ENCODE peak calls at places on chromosomes 11 and 22, in six cellular contexts. One of them, this sample, is unnamed.

GRCh38 chr11:1640076-1640946 is 10.7 kb downstream of the KRTAP5-5 start:
- DNase-seq in H1: peak; percentile 58
- DNase-seq in K562: peak; percentile 50
- DNase-seq in HepG2: peak; percentile 24
- DNase-seq in GM12891: peak; percentile 67
- DNase-seq in GM12878: no peak
- DNase-seq in this sample: peak; percentile 60

GRCh38 chr11:69086152-69086551 is 37.4 kb downstream of the TPCN2 start:
- DNase-seq in GM12878: no peak
- DNase-seq in H1: no peak
- DNase-seq in HepG2: no peak
- DNase-seq in K562: peak; percentile 33
- DNase-seq in GM12891: no peak
- DNase-seq in this sample: no peak

GRCh38 chr11:131977854-131978253 is 607.4 kb downstream of the NTM start:
- DNase-seq in GM12891: no peak
- DNase-seq in H1: no peak
- DNase-seq in GM12878: no peak
- DNase-seq in HepG2: no peak
- DNase-seq in K562: no peak
- DNase-seq in this sample: no peak

GRCh38 chr11:94025695-94026394 is 4.7 kb downstream of the HEPHL1 start:
- DNase-seq in K562: no peak
- DNase-seq in H1: no peak
- DNase-seq in GM12878: no peak
- DNase-seq in HepG2: no peak
- DNase-seq in GM12891: no peak
- DNase-seq in this sample: no peak

GRCh38 chr11:41533761-41534160 is 74.3 kb upstream of the LRRC4C start:
- DNase-seq in GM12891: no peak
- DNase-seq in K562: no peak
- DNase-seq in GM12878: no peak
- DNase-seq in HepG2: no peak
- DNase-seq in H1: no peak
- DNase-seq in this sample: no peak

GRCh38 chr11:110435780-110436717 is 6.3 kb downstream of the FDX1 start:
- DNase-seq in K562: peak; percentile 80
- DNase-seq in HepG2: no peak
- DNase-seq in GM12878: no peak
- DNase-seq in H1: no peak
- DNase-seq in GM12891: no peak
- DNase-seq in this sample: no peak

GRCh38 chr11:70082829-70083228 is 4.7 kb downstream of the ANO1 start:
- DNase-seq in K562: peak; percentile 32
- DNase-seq in H1: no peak
- DNase-seq in HepG2: no peak
- DNase-seq in GM12891: no peak
- DNase-seq in GM12878: no peak
- DNase-seq in this sample: no peak

GRCh38 chr11:12692238-12693074 is 18.2 kb downstream of the TEAD1 start:
- DNase-seq in GM12891: no peak
- DNase-seq in H1: no peak
- DNase-seq in HepG2: peak; percentile 94
- DNase-seq in K562: peak; percentile 72
- DNase-seq in GM12878: no peak
- DNase-seq in this sample: no peak

GRCh38 chr11:47269829-47270305 is at the start of gene MADD:
- DNase-seq in HepG2: peak; percentile 65
- DNase-seq in GM12878: peak; percentile 55
- DNase-seq in GM12891: peak; percentile 95
- DNase-seq in H1: no peak
- DNase-seq in K562: peak; percentile 93
- DNase-seq in this sample: peak; percentile 96

GRCh38 chr11:78525720-78526119 is 48.9 kb downstream of the NARS2 start:
- DNase-seq in H1: no peak
- DNase-seq in GM12878: no peak
- DNase-seq in GM12891: no peak
- DNase-seq in K562: no peak
- DNase-seq in HepG2: no peak
- DNase-seq in this sample: no peak

GRCh38 chr11:13487661-13488030 is 8.2 kb downstream of the PTH start:
- DNase-seq in GM12878: no peak
- DNase-seq in GM12891: no peak
- DNase-seq in HepG2: peak; percentile 77
- DNase-seq in H1: no peak
- DNase-seq in K562: peak; percentile 52
- DNase-seq in this sample: no peak

GRCh38 chr11:20754957-20755356 is 85.6 kb downstream of the NELL1 start:
- DNase-seq in K562: peak; percentile 4
- DNase-seq in H1: peak; percentile 34
- DNase-seq in GM12891: no peak
- DNase-seq in GM12878: no peak
- DNase-seq in HepG2: peak; percentile 2
- DNase-seq in this sample: no peak

GRCh38 chr11:69484427-69485259 is 3.2 kb downstream of the LINC01488 start:
- DNase-seq in HepG2: peak; percentile 54
- DNase-seq in GM12878: no peak
- DNase-seq in H1: no peak
- DNase-seq in K562: no peak
- DNase-seq in GM12891: no peak
- DNase-seq in this sample: no peak

GRCh38 chr11:61908730-61909622 is 8.4 kb downstream of the RAB3IL1 start:
- DNase-seq in GM12891: no peak
- DNase-seq in HepG2: no peak
- DNase-seq in GM12878: no peak
- DNase-seq in K562: peak; percentile 78
- DNase-seq in H1: no peak
- DNase-seq in this sample: no peak

GRCh38 chr11:65578134-65578533 is 2.3 kb downstream of the EHBP1L1 start:
- DNase-seq in GM12891: no peak
- DNase-seq in H1: no peak
- DNase-seq in GM12878: no peak
- DNase-seq in HepG2: no peak
- DNase-seq in K562: no peak
- DNase-seq in this sample: no peak

GRCh38 chr11:117917591-117917990 is 11.6 kb downstream of the TMPRSS13 start:
- DNase-seq in H1: no peak
- DNase-seq in K562: no peak
- DNase-seq in GM12878: no peak
- DNase-seq in HepG2: no peak
- DNase-seq in GM12891: no peak
- DNase-seq in this sample: no peak

GRCh38 chr22:45816771-45817170 is 145.1 kb downstream of the ATXN10 start:
- DNase-seq in GM12878: no peak
- DNase-seq in H1: no peak
- DNase-seq in GM12891: no peak
- DNase-seq in K562: no peak
- DNase-seq in HepG2: no peak
- DNase-seq in this sample: no peak

GRCh38 chr11:12715941-12716340 is 41.7 kb downstream of the TEAD1 start:
- DNase-seq in K562: no peak
- DNase-seq in GM12891: no peak
- DNase-seq in HepG2: no peak
- DNase-seq in H1: no peak
- DNase-seq in GM12878: no peak
- DNase-seq in this sample: no peak

GRCh38 chr11:11068113-11068512 is 210.3 kb upstream of the ZBED5 start:
- DNase-seq in K562: no peak
- DNase-seq in GM12878: no peak
- DNase-seq in HepG2: no peak
- DNase-seq in GM12891: no peak
- DNase-seq in H1: no peak
- DNase-seq in this sample: no peak
- TF ChIP-seq POLR2AphosphoS5 in K562: no peak
- TF ChIP-seq POLR2AphosphoS5 in GM12878: no peak
- TF ChIP-seq POLR2AphosphoS5 in HepG2: no peak
- TF ChIP-seq POLR2AphosphoS5 in GM12891: no peak
- TF ChIP-seq POLR2AphosphoS5 in H1: no peak
- TF ChIP-seq POLR2AphosphoS5 in this sample: no peak

GRCh38 chr11:76654980-76655379 is 15.6 kb downstream of the LRRC32 start:
- DNase-seq in GM12878: no peak
- DNase-seq in GM12891: no peak
- DNase-seq in HepG2: no peak
- DNase-seq in H1: no peak
- DNase-seq in K562: no peak
- DNase-seq in this sample: no peak

GRCh38 chr11:76652989-76653673 is 17.4 kb downstream of the LRRC32 start:
- DNase-seq in H1: no peak
- DNase-seq in GM12891: no peak
- DNase-seq in K562: no peak
- DNase-seq in HepG2: no peak
- DNase-seq in GM12878: no peak
- DNase-seq in this sample: no peak

GRCh38 chr11:76653674-76654309 is 16.8 kb downstream of the LRRC32 start:
- DNase-seq in GM12878: no peak
- DNase-seq in H1: no peak
- DNase-seq in HepG2: no peak
- DNase-seq in GM12891: no peak
- DNase-seq in K562: no peak
- DNase-seq in this sample: no peak

GRCh38 chr11:76655466-76656086 is 15.0 kb downstream of the LRRC32 start:
- DNase-seq in GM12891: no peak
- DNase-seq in H1: no peak
- DNase-seq in K562: no peak
- DNase-seq in GM12878: no peak
- DNase-seq in HepG2: no peak
- DNase-seq in this sample: no peak

DNA sequence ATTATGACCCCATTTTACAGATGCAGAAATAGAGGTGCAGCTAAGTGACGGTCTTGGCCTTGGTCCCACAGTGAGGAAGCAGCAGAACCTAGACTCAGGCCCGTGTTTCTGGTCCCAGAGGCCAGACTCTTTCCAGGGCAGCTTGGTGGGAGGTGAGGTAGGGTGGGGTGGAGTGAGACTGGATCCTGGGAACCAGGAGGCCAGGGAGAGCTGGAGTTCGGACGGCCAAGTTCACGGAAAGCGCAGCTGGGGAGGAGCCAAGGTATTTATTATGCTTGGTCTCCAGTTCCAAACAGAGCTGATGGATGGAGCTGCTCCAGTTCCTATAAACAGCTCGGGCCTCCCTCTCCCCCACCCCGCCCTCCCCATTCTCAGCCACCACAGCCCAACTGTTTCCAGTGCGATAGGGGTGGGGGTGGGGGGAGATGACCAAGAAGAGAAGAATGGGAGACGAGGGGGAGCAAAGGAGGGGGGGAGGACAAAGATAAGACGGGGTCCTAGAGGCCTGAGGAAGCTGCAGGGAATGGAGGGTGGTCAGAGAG is 16.2 kb downstream of the LRRC32 start:
- DNase-seq in H1: no peak
- DNase-seq in GM12891: no peak
- DNase-seq in HepG2: no peak
- DNase-seq in K562: peak; percentile 78
- DNase-seq in GM12878: no peak
- DNase-seq in this sample: no peak
- TF ChIP-seq TAF1 in H1: no peak
- TF ChIP-seq TAF1 in GM12891: no peak
- TF ChIP-seq TAF1 in HepG2: no peak
- TF ChIP-seq TAF1 in K562: no peak
- TF ChIP-seq TAF1 in GM12878: no peak
- TF ChIP-seq TAF1 in this sample: no peak

DNA sequence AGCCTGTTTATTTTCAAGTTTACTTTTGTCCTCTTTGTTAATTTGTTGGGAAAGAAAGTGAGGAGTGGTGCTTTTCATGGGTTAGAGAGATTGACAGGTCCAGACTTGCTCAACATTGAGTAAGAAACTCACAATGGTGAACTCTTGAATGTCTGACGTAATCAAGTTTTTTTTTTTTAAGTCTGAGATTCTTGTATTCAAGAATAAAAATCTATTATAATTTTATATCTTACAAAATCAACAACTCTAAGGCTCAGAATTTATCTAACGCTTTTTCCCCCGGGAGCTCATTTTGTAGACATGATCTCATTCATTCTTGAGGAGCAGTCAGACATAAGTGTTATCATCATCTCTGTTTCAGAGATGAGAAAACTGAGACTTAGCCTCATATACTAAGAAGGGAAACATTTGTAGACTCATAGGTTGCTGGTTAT is 39.1 kb upstream of the SPTBN2 start:
- DNase-seq in K562: no peak
- DNase-seq in GM12891: no peak
- DNase-seq in H1: no peak
- DNase-seq in HepG2: peak; percentile 56
- DNase-seq in GM12878: no peak
- DNase-seq in this sample: no peak
- TF ChIP-seq POLR2A in K562: no peak
- TF ChIP-seq POLR2A in GM12891: no peak
- TF ChIP-seq POLR2A in H1: no peak
- TF ChIP-seq POLR2A in HepG2: no peak
- TF ChIP-seq POLR2A in GM12878: no peak
- TF ChIP-seq POLR2A in this sample: no peak

GRCh38 chr11:34067383-34068065 is 16.0 kb downstream of the CAPRIN1 start:
- DNase-seq in K562: no peak
- DNase-seq in GM12891: no peak
- DNase-seq in HepG2: no peak
- DNase-seq in H1: no peak
- DNase-seq in GM12878: no peak
- DNase-seq in this sample: no peak

GRCh38 chr11:34065505-34066203 is 14.1 kb downstream of the CAPRIN1 start:
- DNase-seq in H1: no peak
- DNase-seq in K562: no peak
- DNase-seq in GM12878: no peak
- DNase-seq in GM12891: no peak
- DNase-seq in HepG2: no peak
- DNase-seq in this sample: no peak

GRCh38 chr11:34072041-34072440 is 20.5 kb downstream of the CAPRIN1 start:
- DNase-seq in GM12891: no peak
- DNase-seq in HepG2: no peak
- DNase-seq in GM12878: no peak
- DNase-seq in K562: no peak
- DNase-seq in H1: no peak
- DNase-seq in this sample: no peak

GRCh38 chr11:34064291-34064690 is 12.8 kb downstream of the CAPRIN1 start:
- DNase-seq in HepG2: no peak
- DNase-seq in K562: no peak
- DNase-seq in H1: no peak
- DNase-seq in GM12878: no peak
- DNase-seq in GM12891: no peak
- DNase-seq in this sample: no peak

GRCh38 chr11:34068098-34068497 is 16.6 kb downstream of the CAPRIN1 start:
- DNase-seq in GM12891: no peak
- DNase-seq in HepG2: no peak
- DNase-seq in H1: no peak
- DNase-seq in K562: no peak
- DNase-seq in GM12878: no peak
- DNase-seq in this sample: no peak
- TF ChIP-seq POLR2AphosphoS5 in GM12891: peak; percentile 21
- TF ChIP-seq POLR2AphosphoS5 in HepG2: no peak
- TF ChIP-seq POLR2AphosphoS5 in H1: no peak
- TF ChIP-seq POLR2AphosphoS5 in K562: no peak
- TF ChIP-seq POLR2AphosphoS5 in GM12878: no peak
- TF ChIP-seq POLR2AphosphoS5 in this sample: no peak

GRCh38 chr11:106694501-106694900 is 323.8 kb downstream of the GUCY1A2 start:
- DNase-seq in GM12891: no peak
- DNase-seq in HepG2: no peak
- DNase-seq in H1: no peak
- DNase-seq in GM12878: no peak
- DNase-seq in K562: no peak
- DNase-seq in this sample: no peak
- TF ChIP-seq TAF1 in GM12891: no peak
- TF ChIP-seq TAF1 in HepG2: no peak
- TF ChIP-seq TAF1 in H1: no peak
- TF ChIP-seq TAF1 in GM12878: no peak
- TF ChIP-seq TAF1 in K562: no peak
- TF ChIP-seq TAF1 in this sample: no peak

GRCh38 chr22:36065775-36066544 is 37.3 kb upstream of the RBFOX2 start:
- DNase-seq in K562: peak; percentile 83
- DNase-seq in HepG2: peak; percentile 85
- DNase-seq in GM12891: peak; percentile 70
- DNase-seq in GM12878: no peak
- DNase-seq in H1: peak; percentile 88
- DNase-seq in this sample: peak; percentile 57
- TF ChIP-seq POLR2A in K562: peak; percentile 57
- TF ChIP-seq POLR2A in HepG2: peak; percentile 68
- TF ChIP-seq POLR2A in GM12891: no peak
- TF ChIP-seq POLR2A in GM12878: no peak
- TF ChIP-seq POLR2A in H1: peak; percentile 86
- TF ChIP-seq POLR2A in this sample: no peak